ENCODE peak calls at places on chromosome 5, in seven cellular contexts. B is choroid plexus epithelial cell, V is H1, J is HFF-Myc, Q is foreskin fibroblast, O is AG10803, L is cardiac muscle cell. P is an unnamed sample.

GRCh38 chr5:135740475-135740874 is 94.0 kb upstream of the SLC25A48 start:
- DNase-seq in B (no peak), V (no peak), J (no peak), Q (no peak), O (no peak), L (no peak), P (no peak)

GRCh38 chr5:8956659-8957058 is 589.2 kb downstream of the SEMA5A start:
- DNase-seq in B (no peak), V (no peak), J (no peak), Q (no peak), O (no peak), L (no peak), P (no peak)

GRCh38 chr5:54671111-54671531 is 153.6 kb downstream of the SNX18 start:
- DNase-seq in B (peak), V (no peak), J (no peak), Q (peak), O (peak), L (peak), P (no peak)

GRCh38 chr5:170554566-170555267 is 50.9 kb downstream of the KCNIP1 start:
- DNase-seq in B (peak), V (no peak), J (no peak), Q (no peak), O (no peak), L (peak), P (no peak)

GRCh38 chr5:10162468-10162867 is 87.2 kb downstream of the ATPSCKMT start:
- DNase-seq in B (no peak), V (no peak), J (no peak), Q (no peak), O (no peak), L (no peak), P (no peak)

GRCh38 chr5:154117050-154117449 is 73.5 kb upstream of the GALNT10 start:
- DNase-seq in B (no peak), V (no peak), J (no peak), Q (no peak), O (no peak), L (no peak), P (no peak)

GRCh38 chr5:68285075-68285827 is 69.7 kb downstream of the PIK3R1 start:
- DNase-seq in B (no peak), V (no peak), J (no peak), Q (no peak), O (no peak), L (no peak), P (no peak)

GRCh38 chr5:125326114-125326513 is 579.7 kb upstream of the ZNF608 start:
- DNase-seq in B (peak), V (no peak), J (peak), Q (peak), O (peak), L (peak), P (peak)

GRCh38 chr5:139690385-139691274 is 42.5 kb downstream of the CXXC5 start:
- DNase-seq in B (peak), V (no peak), J (no peak), Q (peak), O (no peak), L (peak), P (no peak)

GRCh38 chr5:97071101-97071500 is 71.3 kb downstream of the LIX1 start:
- DNase-seq in B (no peak), V (no peak), J (peak), Q (peak), O (peak), L (peak), P (peak)

GRCh38 chr5:72065751-72066255 is 41.5 kb upstream of the MAP1B start:
- DNase-seq in B (peak), V (peak), J (no peak), Q (peak), O (peak), L (peak), P (no peak)

GRCh38 chr5:169350759-169351240 is 49.9 kb upstream of the SLIT3 start:
- DNase-seq in B (peak), V (peak), J (peak), Q (peak), O (peak), L (peak), P (peak)

GRCh38 chr5:1429501-1429900 is 15.7 kb downstream of the SLC6A3 start:
- DNase-seq in B (no peak), V (no peak), J (no peak), Q (no peak), O (no peak), L (no peak), P (no peak)

GRCh38 chr5:124365491-124365890 is 380.9 kb downstream of the ZNF608 start:
- DNase-seq in B (no peak), V (no peak), J (no peak), Q (no peak), O (no peak), L (no peak), P (no peak)

GRCh38 chr5:41815261-41815660 is 55.0 kb downstream of the OXCT1 start:
- DNase-seq in B (no peak), V (no peak), J (no peak), Q (no peak), O (no peak), L (no peak), P (no peak)

GRCh38 chr5:10018670-10019069 is 231.0 kb downstream of the ATPSCKMT start:
- DNase-seq in B (peak), V (no peak), J (peak), Q (peak), O (peak), L (peak), P (peak)

DNA sequence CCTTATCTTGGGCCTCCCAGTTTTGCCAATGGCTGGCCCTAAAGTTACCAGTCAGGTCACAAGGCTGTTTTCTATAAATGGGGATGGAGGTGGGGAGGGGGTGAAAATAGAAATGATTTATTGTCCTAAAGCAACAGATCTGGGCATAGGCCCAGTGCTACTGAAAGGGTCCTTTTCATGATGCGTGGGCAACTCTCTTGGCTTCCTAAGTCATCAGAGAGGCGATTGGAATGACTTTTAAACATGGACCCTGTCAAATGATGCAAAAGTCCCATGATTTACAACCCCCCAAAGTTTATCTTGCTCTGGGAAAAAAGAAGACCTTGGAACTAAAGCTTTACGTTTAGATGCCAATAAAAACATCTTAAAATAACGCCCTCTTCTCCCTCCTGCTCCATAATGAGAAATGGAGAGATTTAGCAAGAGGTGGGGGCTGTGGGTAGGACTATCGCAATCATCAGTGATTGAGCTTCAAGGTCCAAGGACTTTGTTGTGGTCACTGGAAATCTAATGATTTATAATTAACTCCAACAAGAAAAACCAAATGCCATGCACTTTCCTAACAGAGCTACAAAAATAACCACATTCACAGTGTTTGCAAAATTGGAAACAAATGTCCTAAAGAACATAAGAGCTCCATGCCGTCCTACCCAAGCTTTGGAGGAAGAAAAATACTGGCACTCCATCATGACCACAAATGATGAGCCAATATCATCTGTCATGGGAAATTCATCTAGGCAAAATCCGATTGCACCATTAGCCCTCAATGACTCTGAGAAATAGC is 167.5 kb upstream of the CLINT1 start:
- DNase-seq in B (no peak), V (no peak), J (peak), Q (peak), O (peak), L (peak), P (peak)
- TF ChIP-seq CTCF in B (no peak), V (no peak), J (no peak), Q (no peak), O (no peak), L (no peak), P (no peak)

DNA sequence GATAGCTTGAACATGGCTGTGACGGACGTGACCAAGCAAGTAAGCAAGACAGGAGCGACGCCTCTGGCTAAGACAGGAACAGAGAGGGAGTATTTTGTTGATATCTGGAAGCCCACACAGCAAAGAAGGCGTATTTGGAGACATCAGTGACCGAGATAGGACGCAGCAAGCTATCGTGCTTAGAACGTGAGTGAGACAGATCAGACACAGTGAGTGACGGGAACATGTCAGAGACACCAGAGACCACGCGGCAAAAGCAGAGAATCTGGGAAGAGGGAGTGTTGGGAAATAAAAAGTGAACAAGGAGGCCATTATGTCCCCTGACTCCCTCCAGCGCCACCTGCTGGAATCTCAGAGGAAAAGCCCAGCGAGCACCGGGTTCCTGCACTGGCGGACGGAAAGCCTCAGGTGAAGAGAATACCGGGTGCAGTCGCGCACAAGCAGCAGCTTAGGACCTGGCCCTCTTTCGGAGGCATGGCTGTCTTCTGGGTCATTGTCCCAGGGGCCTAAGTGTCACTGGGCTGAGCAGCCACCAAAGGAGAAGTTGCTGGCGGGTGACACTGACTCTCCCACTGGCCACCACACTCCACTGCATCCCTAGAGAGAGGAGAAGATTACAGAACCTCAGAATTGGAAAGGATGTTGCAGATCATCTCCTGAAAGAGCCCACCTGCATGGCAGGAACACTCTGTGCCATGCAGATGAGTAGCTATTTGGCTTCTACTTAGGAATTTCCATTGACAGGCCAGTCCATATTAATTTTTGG is 99.1 kb downstream of the FBXO38 start:
- DNase-seq in B (peak), V (peak), J (no peak), Q (peak), O (peak), L (peak), P (no peak)
- H3K4me3 ChIP-seq in B (no peak), V (no peak), J (no peak), Q (no peak), O (peak), L (no peak), P (no peak)

DNA sequence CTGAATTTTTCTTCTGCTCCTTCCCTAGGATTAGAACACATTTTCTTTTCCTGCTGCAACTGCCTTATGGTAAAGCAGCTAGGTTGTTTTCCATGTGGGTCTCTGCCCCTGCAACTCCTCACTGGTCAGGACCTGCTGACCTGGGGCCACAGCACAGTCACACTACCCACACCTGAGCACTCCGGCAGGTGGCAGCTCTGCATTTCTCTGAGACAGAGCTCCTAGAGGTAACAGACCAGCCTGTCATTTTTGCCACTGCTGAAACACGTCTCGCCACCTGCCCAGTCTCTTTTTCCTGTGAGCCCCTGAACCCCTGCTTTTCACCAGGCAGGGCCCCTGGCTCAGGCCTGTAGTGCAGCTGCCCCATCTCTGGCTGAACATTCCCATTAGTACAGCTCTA is 609.6 kb downstream of the HINT1 start:
- DNase-seq in B (no peak), V (no peak), J (no peak), Q (no peak), O (no peak), L (no peak), P (no peak)
- TF ChIP-seq CTCF in B (no peak), V (peak), J (no peak), Q (no peak), O (no peak), L (no peak), P (no peak)

GRCh38 chr5:88886252-88886651 is 3.3 kb upstream of the MEF2C start:
- DNase-seq in B (no peak), V (no peak), J (no peak), Q (no peak), O (no peak), L (no peak), P (no peak)
- H3K4me3 ChIP-seq in B (no peak), V (no peak), J (no peak), Q (no peak), O (peak), L (no peak), P (no peak)

GRCh38 chr5:168315991-168316578 is 24.6 kb downstream of the WWC1 start:
- DNase-seq in B (no peak), V (no peak), J (no peak), Q (no peak), O (no peak), L (no peak), P (no peak)

GRCh38 chr5:168313596-168314204 is 22.3 kb downstream of the WWC1 start:
- DNase-seq in B (no peak), V (no peak), J (no peak), Q (no peak), O (peak), L (no peak), P (no peak)

GRCh38 chr5:168315416-168315990 is 24.1 kb downstream of the WWC1 start:
- DNase-seq in B (no peak), V (no peak), J (no peak), Q (no peak), O (no peak), L (no peak), P (no peak)

GRCh38 chr5:168312606-168313297 is 21.3 kb downstream of the WWC1 start:
- DNase-seq in B (no peak), V (no peak), J (no peak), Q (peak), O (no peak), L (no peak), P (no peak)

GRCh38 chr5:168314735-168315411 is 23.4 kb downstream of the WWC1 start:
- DNase-seq in B (peak), V (no peak), J (peak), Q (peak), O (peak), L (peak), P (peak)
- TF ChIP-seq CTCF in B (no peak), V (peak), J (no peak), Q (no peak), O (no peak), L (no peak), P (no peak)

GRCh38 chr5:160434022-160434531 is 12.4 kb downstream of the PTTG1 start:
- DNase-seq in B (no peak), V (no peak), J (no peak), Q (no peak), O (no peak), L (no peak), P (no peak)
- H3K4me3 ChIP-seq in B (no peak), V (no peak), J (no peak), Q (no peak), O (no peak), L (no peak), P (no peak)

GRCh38 chr5:150272531-150272930 is 17.0 kb downstream of the CAMK2A start:
- DNase-seq in B (peak), V (peak), J (no peak), Q (peak), O (peak), L (peak), P (peak)
- TF ChIP-seq CTCF in B (peak), V (no peak), J (peak), Q (peak), O (peak), L (peak), P (peak)

P was measured in astrocyte of the cerebellum.